ENCODE peak calls at places on chromosomes 5 and 9, in ten cellular contexts. V is SK-N-SH, R is mesenchymal stem cell, Z is A673, L is breast epithelium, Q is AG04450, Y is heart right ventricle, E is transverse colon, F is neural progenitor cell, M is uterus. P is an unnamed sample.

GRCh38 chr5:157177935-157178334 is 2.7 kb upstream of the ITK start:
- DNase-seq in V (no peak), R (no peak), Z (no peak), L (no peak), Q (no peak), Y (no peak), E (no peak), F (no peak), M (no peak), P (no peak)

GRCh38 chr5:127801751-127802476 is 98.7 kb downstream of the CCDC192 start:
- DNase-seq in V (no peak), R (peak), Z (no peak), L (no peak), Q (no peak), Y (no peak), E (no peak), F (no peak), M (no peak), P (no peak)

GRCh38 chr9:4762889-4763521 is 22.0 kb upstream of the AK3 start:
- DNase-seq in V (peak), R (peak), Z (peak), L (no peak), Q (no peak), Y (peak), E (peak), F (peak), M (peak), P (no peak)

GRCh38 chr5:93430139-93430538 is 150.9 kb downstream of the NR2F1-AS1 start:
- DNase-seq in V (no peak), R (no peak), Z (peak), L (no peak), Q (no peak), Y (no peak), E (no peak), F (no peak), M (no peak), P (no peak)

GRCh38 chr5:76319673-76320072 is 83.4 kb upstream of the IQGAP2 start:
- DNase-seq in V (no peak), R (no peak), Z (no peak), L (no peak), Q (no peak), Y (no peak), E (no peak), F (no peak), M (no peak), P (no peak)

GRCh38 chr5:170907758-170908157 is 45.9 kb downstream of the RANBP17 start:
- DNase-seq in V (no peak), R (peak), Z (no peak), L (no peak), Q (no peak), Y (no peak), E (no peak), F (no peak), M (no peak), P (no peak)

GRCh38 chr5:43497311-43498104 is 13.8 kb upstream of the TMEM267 start:
- DNase-seq in V (no peak), R (no peak), Z (no peak), L (no peak), Q (no peak), Y (no peak), E (peak), F (no peak), M (no peak), P (no peak)

GRCh38 chr5:164370841-164371240 is 865.4 kb downstream of the MAT2B start:
- DNase-seq in V (no peak), R (no peak), Z (no peak), L (no peak), Q (no peak), Y (no peak), E (no peak), F (no peak), M (no peak), P (no peak)

GRCh38 chr5:73274870-73275756 is 102.1 kb downstream of the TMEM174 start:
- DNase-seq in V (no peak), R (no peak), Z (no peak), L (peak), Q (no peak), Y (peak), E (no peak), F (no peak), M (no peak), P (no peak)

GRCh38 chr5:119330367-119331183 is 25.2 kb upstream of the TNFAIP8 start:
- DNase-seq in V (no peak), R (no peak), Z (no peak), L (no peak), Q (no peak), Y (no peak), E (no peak), F (no peak), M (no peak), P (no peak)

GRCh38 chr5:63401434-63402046 is 560.7 kb downstream of the HTR1A start:
- DNase-seq in V (peak), R (peak), Z (peak), L (peak), Q (no peak), Y (peak), E (peak), F (peak), M (peak), P (no peak)

GRCh38 chr5:169458269-169458668 is 125.3 kb upstream of the SPDL1 start:
- DNase-seq in V (no peak), R (no peak), Z (no peak), L (no peak), Q (no peak), Y (no peak), E (no peak), F (peak), M (no peak), P (no peak)

GRCh38 chr5:64690417-64691151 is at the start of gene SHISAL2B:
- DNase-seq in V (peak), R (peak), Z (peak), L (no peak), Q (no peak), Y (no peak), E (no peak), F (peak), M (no peak), P (peak)

GRCh38 chr5:142865631-142866030 is 95.5 kb downstream of the ARHGAP26 start:
- DNase-seq in V (no peak), R (no peak), Z (no peak), L (no peak), Q (no peak), Y (no peak), E (no peak), F (no peak), M (no peak), P (no peak)

GRCh38 chr9:470041-470781 is 255.5 kb downstream of the DOCK8 start:
- DNase-seq in V (peak), R (peak), Z (peak), L (peak), Q (peak), Y (peak), E (peak), F (peak), M (peak), P (peak)

GRCh38 chr9:109816490-109816889 is 36.5 kb downstream of the PALM2AKAP2 start:
- DNase-seq in V (no peak), R (peak), Z (peak), L (peak), Q (peak), Y (no peak), E (no peak), F (no peak), M (no peak), P (no peak)

GRCh38 chr5:102536323-102536928 is 37.6 kb upstream of the SLCO6A1 start:
- DNase-seq in V (peak), R (peak), Z (peak), L (no peak), Q (no peak), Y (no peak), E (no peak), F (no peak), M (no peak), P (no peak)

GRCh38 chr5:151080620-151081425 is at the start of gene TNIP1:
- DNase-seq in V (peak), R (peak), Z (peak), L (peak), Q (no peak), Y (peak), E (peak), F (peak), M (peak), P (peak)

GRCh38 chr9:121651014-121651294 is 480 bp upstream of the DAB2IP start:
- DNase-seq in V (no peak), R (no peak), Z (peak), L (no peak), Q (no peak), Y (no peak), E (no peak), F (no peak), M (no peak), P (no peak)

GRCh38 chr9:114348261-114348905 is 18.7 kb downstream of the ORM2 start:
- DNase-seq in V (no peak), R (no peak), Z (no peak), L (no peak), Q (no peak), Y (no peak), E (no peak), F (no peak), M (no peak), P (no peak)

GRCh38 chr9:114351932-114352331 is 22.3 kb downstream of the ORM2 start:
- DNase-seq in V (no peak), R (no peak), Z (no peak), L (no peak), Q (no peak), Y (no peak), E (no peak), F (no peak), M (no peak), P (no peak)

GRCh38 chr9:114350636-114351396 is 21.1 kb downstream of the ORM2 start:
- DNase-seq in V (no peak), R (no peak), Z (no peak), L (no peak), Q (no peak), Y (no peak), E (no peak), F (no peak), M (no peak), P (no peak)

GRCh38 chr9:114348906-114349482 is 19.3 kb downstream of the ORM2 start:
- DNase-seq in V (no peak), R (peak), Z (peak), L (no peak), Q (peak), Y (peak), E (peak), F (peak), M (peak), P (peak)

DNA sequence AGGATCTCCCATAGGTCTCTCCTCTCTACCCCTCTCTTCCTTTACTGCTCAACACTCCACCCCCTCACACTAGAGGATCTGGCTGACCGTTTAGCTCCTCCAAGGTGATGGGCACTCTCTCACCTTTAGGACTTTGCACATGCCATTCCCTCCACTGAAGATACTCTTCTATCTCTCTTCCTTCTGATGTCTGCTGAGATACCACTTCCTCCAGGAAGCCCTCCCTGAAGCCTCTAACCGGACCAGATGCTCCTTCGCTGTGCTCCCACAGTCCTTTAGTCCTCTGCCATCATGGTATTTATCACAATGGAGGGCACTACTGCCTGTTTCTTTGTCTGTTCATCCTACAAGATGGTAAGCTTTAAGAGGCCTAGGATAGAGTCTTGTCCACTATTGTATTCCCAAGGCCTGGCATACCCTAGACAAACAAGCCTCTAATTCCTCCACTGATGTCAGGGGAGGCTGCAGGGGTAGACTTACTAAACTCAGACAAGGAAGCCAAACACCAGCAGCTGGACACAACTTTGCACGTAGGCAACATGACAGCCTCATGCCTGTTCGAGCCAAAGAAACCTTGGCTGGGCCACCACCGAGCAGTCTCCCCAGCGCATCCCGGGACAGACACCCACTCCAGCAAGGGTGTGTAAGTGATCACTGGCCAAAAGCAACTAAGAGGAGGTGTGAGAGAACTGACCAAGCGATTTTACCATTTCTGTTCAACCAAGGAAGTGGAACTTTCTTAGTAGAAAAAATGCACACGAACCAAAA is 20.2 kb downstream of the ORM2 start:
- DNase-seq in V (no peak), R (no peak), Z (no peak), L (no peak), Q (no peak), Y (no peak), E (no peak), F (no peak), M (no peak), P (no peak)
- H3K27ac ChIP-seq in V (peak), R (peak), Z (peak), L (peak), Q (peak), Y (no peak), E (peak), F (no peak), M (peak), P (peak)

DNA sequence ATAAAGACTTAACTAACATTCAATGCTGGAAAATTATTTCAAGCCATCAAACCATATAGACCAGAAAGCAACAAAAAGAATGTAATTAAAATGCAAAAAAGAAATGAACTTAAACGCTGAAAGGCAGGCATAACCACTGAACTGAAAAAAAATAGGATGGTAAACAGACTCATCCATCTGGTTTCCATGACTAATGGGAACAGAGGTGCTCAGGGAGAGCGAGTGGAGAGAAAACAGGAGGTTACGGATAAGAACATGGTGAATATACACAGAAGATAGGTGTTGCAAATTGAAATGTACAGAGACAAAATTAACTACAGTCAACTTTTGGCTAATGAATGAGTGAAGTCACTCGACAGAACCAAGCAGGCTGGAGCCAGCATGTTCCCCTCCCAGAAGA is 43.5 kb upstream of the RNF38 start:
- DNase-seq in V (no peak), R (no peak), Z (no peak), L (no peak), Q (no peak), Y (no peak), E (no peak), F (no peak), M (no peak), P (no peak)
- H3K27ac ChIP-seq in V (no peak), R (no peak), Z (no peak), L (no peak), Q (no peak), Y (no peak), E (no peak), F (peak), M (no peak), P (no peak)

GRCh38 chr5:138605254-138605972 is 30.2 kb upstream of the HSPA9 start:
- DNase-seq in V (no peak), R (peak), Z (no peak), L (no peak), Q (no peak), Y (no peak), E (no peak), F (no peak), M (no peak), P (no peak)

GRCh38 chr5:138615461-138615860 is 40.3 kb upstream of the HSPA9 start:
- DNase-seq in V (no peak), R (no peak), Z (no peak), L (no peak), Q (no peak), Y (no peak), E (no peak), F (no peak), M (no peak), P (no peak)

GRCh38 chr5:138606378-138606777 is 31.2 kb upstream of the HSPA9 start:
- DNase-seq in V (no peak), R (no peak), Z (no peak), L (no peak), Q (no peak), Y (no peak), E (no peak), F (peak), M (no peak), P (no peak)

GRCh38 chr5:138611295-138612220 is 36.4 kb upstream of the HSPA9 start:
- DNase-seq in V (peak), R (peak), Z (peak), L (no peak), Q (no peak), Y (no peak), E (no peak), F (peak), M (peak), P (no peak)

DNA sequence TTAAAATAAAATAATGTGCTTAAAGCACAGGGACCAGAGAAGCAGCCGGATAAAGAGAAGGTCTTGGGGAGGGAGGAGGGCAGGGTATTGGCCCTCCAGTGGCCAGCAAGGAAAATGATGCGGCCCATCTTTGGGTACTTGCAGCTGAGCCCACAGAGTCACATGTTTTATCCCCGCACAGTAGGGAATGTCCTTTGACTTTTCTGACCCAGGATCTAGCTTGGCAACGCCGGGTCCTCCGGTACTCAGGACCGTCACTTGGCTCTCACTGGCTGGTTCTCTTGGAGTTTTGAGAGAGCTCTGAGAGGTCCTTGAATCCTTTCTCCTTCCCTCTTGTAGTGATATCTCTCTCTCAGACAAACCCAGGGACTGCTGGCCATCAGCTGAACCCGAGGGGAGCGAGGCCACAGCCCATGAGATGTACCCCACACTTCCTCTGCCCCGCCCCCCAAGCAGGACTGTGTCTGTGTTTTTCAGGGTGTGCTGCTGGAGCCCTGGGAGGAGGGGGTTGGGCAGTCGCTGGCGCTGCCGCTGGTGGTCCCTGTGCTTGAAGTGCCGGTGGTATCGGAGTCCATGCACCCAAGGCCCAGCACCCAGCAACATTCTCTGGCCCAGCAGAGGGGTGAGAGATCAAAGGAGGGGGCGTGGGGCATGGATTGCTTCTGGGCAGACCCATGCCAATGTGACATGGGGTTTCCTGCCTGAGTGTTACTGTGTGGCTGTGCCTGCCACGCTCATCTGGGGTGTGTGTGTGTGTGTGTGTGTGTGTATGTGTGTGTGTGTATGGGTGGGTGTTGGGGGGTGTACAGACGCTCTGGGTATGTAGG is 35.5 kb upstream of the HSPA9 start:
- DNase-seq in V (peak), R (peak), Z (no peak), L (no peak), Q (no peak), Y (no peak), E (no peak), F (peak), M (peak), P (no peak)
- H3K27ac ChIP-seq in V (no peak), R (no peak), Z (peak), L (peak), Q (peak), Y (peak), E (peak), F (no peak), M (peak), P (peak)

DNA sequence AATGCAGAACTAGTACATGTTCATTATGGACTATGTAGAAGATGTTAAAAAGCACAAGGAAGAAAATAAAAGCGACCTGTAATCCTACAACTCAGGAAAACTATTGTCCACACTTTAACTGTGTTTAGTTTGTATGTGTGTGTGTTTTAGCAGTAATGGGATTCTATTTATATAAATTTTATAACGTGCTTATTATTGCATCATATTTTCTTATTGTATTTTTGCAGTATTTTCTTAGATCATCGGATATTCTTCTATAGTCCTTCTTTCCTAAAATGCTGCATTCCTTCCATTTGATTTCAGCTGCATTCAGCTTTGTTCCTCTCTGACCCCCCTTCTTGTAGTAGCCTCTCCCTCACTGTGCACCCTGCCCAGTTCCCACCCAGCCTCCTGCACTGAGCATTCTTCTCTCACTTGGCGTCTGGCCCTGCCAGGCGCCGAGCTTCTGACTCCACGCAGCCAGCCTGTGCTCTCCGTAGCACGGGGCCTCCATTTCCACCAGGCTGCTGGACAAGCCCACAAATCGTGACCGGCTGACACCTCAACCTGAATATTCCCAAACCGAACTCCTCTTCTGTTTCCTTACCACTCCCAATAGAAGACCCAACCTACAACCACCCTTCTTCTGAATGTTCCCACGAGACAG is 39.9 kb downstream of the MVB12B start:
- DNase-seq in V (no peak), R (no peak), Z (no peak), L (no peak), Q (no peak), Y (peak), E (peak), F (no peak), M (no peak), P (no peak)
- H3K27ac ChIP-seq in V (no peak), R (no peak), Z (no peak), L (no peak), Q (no peak), Y (no peak), E (peak), F (no peak), M (no peak), P (no peak)

DNA sequence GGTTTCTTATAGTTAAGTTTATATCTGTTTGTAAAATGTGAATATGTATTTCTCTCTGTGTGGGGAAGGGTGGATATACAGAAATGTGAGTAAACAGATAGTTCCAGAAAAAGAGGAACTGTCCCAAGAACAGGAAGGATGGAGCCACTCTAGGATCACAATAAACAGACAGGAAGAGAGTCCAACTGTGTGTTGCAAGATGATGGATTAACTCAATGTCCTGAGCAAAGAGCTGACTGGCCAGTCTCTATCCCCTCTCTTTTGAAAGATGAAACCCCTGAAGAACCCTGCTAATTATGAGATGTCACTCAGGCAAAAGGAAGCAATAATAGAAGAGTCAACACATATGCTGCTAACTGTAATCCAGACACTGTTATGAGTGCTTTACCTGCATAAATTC is 202.7 kb downstream of the SEMA6A start:
- DNase-seq in V (no peak), R (peak), Z (peak), L (no peak), Q (no peak), Y (no peak), E (no peak), F (no peak), M (no peak), P (no peak)
- H3K27ac ChIP-seq in V (no peak), R (no peak), Z (no peak), L (peak), Q (no peak), Y (no peak), E (no peak), F (no peak), M (no peak), P (no peak)

P was measured in RWPE2.